ENCODE peak calls at places on chromosomes 11 and 22, in seven cellular contexts. V is heart right ventricle, X is left ventricle myocardium inferior, G is OCI-LY7, Q is heart left ventricle, A is RWPE1, N is nephron progenitor cell. O is an unnamed sample.

GRCh38 chr11:75465701-75466531 is 32.9 kb upstream of the KLHL35 start:
- DNase-seq in N (no peak), V (no peak), X (no peak), Q (no peak), G (no peak), A (no peak), O (no peak)

GRCh38 chr11:126945319-126945718 is 55.3 kb downstream of the KIRREL3 start:
- DNase-seq in N (no peak), V (no peak), G (no peak), Q (no peak), A (no peak), X (no peak), O (no peak)

GRCh38 chr11:85663080-85663729 is 1.7 kb downstream of the CREBZF start:
- DNase-seq in A (no peak), G (peak; percentile 26), V (no peak), N (no peak), Q (no peak), X (no peak), O (no peak)

GRCh38 chr11:472272-472671 is 22.2 kb downstream of the PTDSS2 start:
- DNase-seq in Q (no peak), X (no peak), A (no peak), N (no peak), G (no peak), V (no peak), O (no peak)

GRCh38 chr11:35919244-35919643 is 24.6 kb upstream of the LDLRAD3 start:
- DNase-seq in G (no peak), X (no peak), N (no peak), Q (no peak), V (no peak), A (no peak), O (no peak)

GRCh38 chr11:117876049-117876340 is 463 bp downstream of the FXYD6 start:
- DNase-seq in V (no peak), X (no peak), G (no peak), A (no peak), N (no peak), Q (no peak), O (no peak)

GRCh38 chr11:97332271-97332670 is 942.5 kb downstream of the JRKL start:
- DNase-seq in G (no peak), Q (no peak), X (no peak), N (no peak), A (no peak), V (no peak), O (no peak)

GRCh38 chr11:79083346-79083745 is 357.5 kb downstream of the TENM4 start:
- DNase-seq in G (no peak), Q (no peak), X (no peak), A (no peak), V (no peak), N (no peak), O (no peak)

GRCh38 chr11:66857234-66857926 is 516 bp downstream of the LRFN4 start:
- DNase-seq in Q (no peak), G (no peak), V (no peak), N (no peak), X (no peak), A (peak; percentile 27), O (no peak)

GRCh38 chr11:57763568-57763967 is 2.0 kb downstream of the CTNND1 start:
- DNase-seq in G (no peak), V (no peak), X (no peak), N (no peak), Q (no peak), A (peak; percentile 74), O (no peak)

GRCh38 chr11:66268953-66269906 is 791 bp downstream of the RAB1B start:
- DNase-seq in G (peak; percentile 44), N (peak; percentile 50), X (no peak), Q (no peak), V (no peak), A (peak; percentile 20), O (no peak)

GRCh38 chr22:21832291-21833290 is 34.9 kb downstream of the MAPK1 start:
- DNase-seq in A (no peak), N (no peak), X (no peak), V (no peak), Q (no peak), G (peak; percentile 21), O (no peak)

GRCh38 chr11:76637491-76638266 is 32.9 kb downstream of the LRRC32 start:
- DNase-seq in A (no peak), Q (peak; percentile 77), N (no peak), X (peak; percentile 78), V (peak; percentile 83), G (peak; percentile 98), O (peak; percentile 64)

GRCh38 chr11:536841-537621 is at the start of gene LRRC56:
- DNase-seq in G (peak; percentile 96), N (peak; percentile 90), Q (peak; percentile 70), A (peak; percentile 90), V (peak; percentile 80), X (peak; percentile 74), O (peak; percentile 100)

GRCh38 chr11:87878373-87878779 is 296.9 kb downstream of the RAB38 start:
- DNase-seq in Q (no peak), A (peak; percentile 23), G (peak; percentile 53), N (no peak), X (no peak), V (no peak), O (no peak)

GRCh38 chr11:128835741-128836410 is 31.2 kb downstream of the KCNJ1 start:
- DNase-seq in G (no peak), X (peak; percentile 65), N (no peak), A (no peak), V (peak; percentile 65), Q (peak; percentile 58), O (no peak)

GRCh38 chr11:12900496-12900895 is 108.6 kb upstream of the RASSF10 start:
- DNase-seq in N (no peak), X (no peak), V (no peak), Q (no peak), A (peak; percentile 86), G (no peak), O (no peak)

GRCh38 chr11:83127309-83127636 is 29.7 kb upstream of the PCF11 start:
- DNase-seq in N (no peak), A (no peak), V (no peak), G (no peak), X (no peak), Q (no peak), O (no peak)

GRCh38 chr22:25097006-25097405 is 102.7 kb upstream of the CRYBB3 start:
- DNase-seq in A (no peak), G (no peak), X (no peak), V (no peak), Q (no peak), N (no peak), O (no peak)

GRCh38 chr22:44335903-44336803 is 23.4 kb upstream of the SHISAL1 start:
- DNase-seq in N (no peak), V (no peak), A (no peak), X (no peak), Q (no peak), G (peak; percentile 22), O (no peak)
- TF ChIP-seq CTCF in N (no peak), V (no peak), A (no peak), X (no peak), Q (no peak), G (peak; percentile 41), O (no peak)

DNA sequence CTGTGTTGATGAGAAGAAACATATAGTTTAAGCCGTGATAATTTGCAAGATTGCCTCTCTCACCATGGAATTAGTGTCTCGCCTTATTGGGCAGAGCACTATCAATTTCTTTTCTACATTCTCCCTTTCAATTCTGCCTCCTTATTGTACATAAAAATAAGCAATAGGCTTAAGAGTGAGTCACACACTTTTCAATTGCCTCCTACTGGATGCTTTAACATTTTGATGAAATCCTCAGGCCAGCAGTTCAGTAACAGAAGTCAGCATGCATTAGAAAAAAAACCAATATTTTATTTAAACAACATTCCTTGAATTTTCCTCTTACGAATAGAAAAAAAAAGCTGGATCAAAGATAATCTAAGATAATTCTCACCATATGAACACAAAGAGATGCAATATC is 33.8 kb upstream of the VWA5A start:
- DNase-seq in A (no peak), N (no peak), X (no peak), Q (no peak), G (no peak), V (no peak), O (no peak)
- TF ChIP-seq CTCF in A (no peak), N (no peak), X (no peak), Q (no peak), G (no peak), V (no peak), O (no peak)

GRCh38 chr11:96036863-96037262 is 113.0 kb upstream of the MTMR2 start:
- DNase-seq in N (no peak), A (no peak), X (no peak), Q (no peak), V (no peak), G (no peak), O (no peak)

GRCh38 chr11:96035031-96035743 is 111.3 kb upstream of the MTMR2 start:
- DNase-seq in Q (no peak), G (no peak), A (no peak), N (no peak), V (no peak), X (no peak), O (no peak)

GRCh38 chr11:96035744-96036087 is 111.8 kb upstream of the MTMR2 start:
- DNase-seq in A (no peak), X (no peak), V (no peak), N (no peak), G (no peak), Q (no peak), O (no peak)

GRCh38 chr11:96038046-96038445 is 114.1 kb upstream of the MTMR2 start:
- DNase-seq in X (no peak), V (no peak), Q (no peak), N (no peak), A (no peak), G (no peak), O (no peak)

DNA sequence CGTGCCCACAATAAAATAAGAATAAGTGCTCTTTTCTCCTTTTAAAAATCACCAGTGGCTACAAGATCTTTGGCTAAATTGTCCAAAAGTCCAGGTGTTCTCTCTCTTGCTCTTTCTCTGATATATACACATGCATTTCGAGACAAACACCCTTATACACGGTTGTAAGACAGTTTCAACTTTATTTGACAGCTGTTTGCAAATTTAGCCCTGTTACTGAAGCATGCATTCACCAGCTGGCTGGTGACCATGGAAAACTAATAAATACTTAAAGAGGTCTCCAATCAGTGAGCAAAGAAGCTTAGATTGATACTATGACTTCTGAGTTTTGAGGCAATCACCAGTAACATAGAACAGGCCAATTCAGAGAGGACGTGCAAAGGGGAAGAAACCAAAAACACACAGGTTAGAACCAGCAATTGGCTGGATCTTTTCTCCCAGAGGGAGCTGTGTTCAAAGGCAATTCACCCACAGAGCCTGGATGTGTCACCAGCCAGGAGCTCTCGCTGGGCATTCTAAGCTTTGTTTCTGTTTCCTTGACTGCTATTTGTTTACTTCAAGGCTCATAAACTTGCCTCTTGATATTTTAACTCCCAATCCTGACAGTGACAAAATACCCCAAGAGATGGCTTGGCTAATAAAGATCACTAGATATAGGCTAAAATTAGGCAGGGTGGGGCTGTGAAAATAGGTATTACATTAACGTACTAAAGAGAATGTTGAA is 113.5 kb upstream of the MTMR2 start:
- DNase-seq in G (no peak), Q (no peak), V (no peak), N (peak; percentile 19), A (peak; percentile 41), X (no peak), O (no peak)
- TF ChIP-seq CTCF in G (no peak), Q (no peak), V (no peak), N (no peak), A (no peak), X (no peak), O (no peak)

GRCh38 chr22:31323578-31324550 is 22.3 kb downstream of the PATZ1 start:
- DNase-seq in A (no peak), Q (no peak), X (no peak), G (no peak), V (no peak), N (no peak), O (no peak)

GRCh38 chr22:31326877-31327276 is 19.3 kb downstream of the PATZ1 start:
- DNase-seq in N (no peak), V (no peak), G (no peak), A (no peak), X (no peak), Q (no peak), O (no peak)

GRCh38 chr22:31321421-31321820 is 24.7 kb downstream of the PATZ1 start:
- DNase-seq in X (no peak), N (no peak), G (no peak), V (no peak), Q (no peak), A (no peak), O (no peak)
- TF ChIP-seq CTCF in X (no peak), N (no peak), G (no peak), V (no peak), Q (no peak), A (no peak), O (no peak)

O was measured in activated B cell treated with CpG ODN at 0.5 μM for 24 hours.